ENCODE peak calls at places on chromosomes 1 and 21, in four cellular contexts. L is hepatic stellate cell, S is NCI-H1105 treated with DMSO at 0.1 percent for 48 hours, X is GM12892. C is an unnamed sample.

GRCh38 chr1:5254131-5254725 is 599.8 kb downstream of the AJAP1 start:
- DNase-seq in S (no peak), L (no peak), X (no peak), C (no peak)

GRCh38 chr21:29504751-29505321 is 206.1 kb downstream of the BACH1 start:
- DNase-seq in S (no peak), X (no peak), L (peak; percentile 11), C (no peak)

GRCh38 chr1:220884981-220885918 is 6.0 kb downstream of the HLX start:
- DNase-seq in S (no peak), X (no peak), L (no peak), C (no peak)

GRCh38 chr1:199226163-199226562 is 587.3 kb downstream of the PTPRC start:
- DNase-seq in L (no peak), S (no peak), X (no peak), C (no peak)

GRCh38 chr1:232902766-232903357 is 47.5 kb upstream of the NTPCR start:
- DNase-seq in S (no peak), X (no peak), L (no peak), C (no peak)

GRCh38 chr1:218587890-218588289 is 242.8 kb downstream of the TGFB2 start:
- DNase-seq in X (no peak), L (no peak), S (no peak), C (no peak)

GRCh38 chr1:230682274-230682673 is 31.6 kb downstream of the AGT start:
- DNase-seq in X (no peak), L (no peak), S (peak; percentile 54), C (no peak)

GRCh38 chr1:39116868-39117728 is 87.4 kb upstream of the MACF1 start:
- DNase-seq in L (no peak), S (peak; percentile 8), X (no peak), C (no peak)

GRCh38 chr1:54581621-54582035 is 33.6 kb downstream of the ACOT11 start:
- DNase-seq in S (peak; percentile 72), X (no peak), L (peak; percentile 88), C (no peak)

C was measured in NK-92 treated with Interleukin-12 subunit alpha and Interleukin-12 subunit beta, amount 100 ng/mL, for 24 hours.